ENCODE peak calls at places on chromosomes 2 and 18, in seven cellular contexts. B is NCI-H1105; P is stimulated activated CD4-positive, alpha-beta T cell treated with anti-CD3 and anti-CD28 coated beads, Interleukin-12 subunit alpha, Interleukin-12 subunit beta, amount 100 ng/mL, for 24 hours; W is putamen; K is adrenal gland; U is psoas muscle; H is NCI-H1436. J is an unnamed sample.

GRCh38 chr2:36553690-36554089 is 44.3 kb downstream of the FEZ2 start:
- DNase-seq in B (no peak), K (no peak), H (no peak), W (no peak), U (no peak), P (no peak), J (no peak)

GRCh38 chr2:10845640-10846039 is 33.1 kb upstream of the PDIA6 start:
- DNase-seq in U (no peak), B (no peak), W (no peak), P (no peak), K (no peak), H (no peak), J (no peak)

GRCh38 chr2:96116879-96117533 is 635 bp upstream of the ADRA2B start:
- DNase-seq in P (peak), H (peak), B (no peak), U (peak), W (peak), K (no peak), J (no peak)

GRCh38 chr2:219687266-219687665 is 59.8 kb downstream of the SLC4A3 start:
- DNase-seq in K (no peak), B (no peak), H (no peak), P (no peak), W (no peak), U (no peak), J (peak)

GRCh38 chr2:38037757-38038615 is 38.0 kb downstream of the CYP1B1 start:
- DNase-seq in B (peak), U (peak), P (peak), H (no peak), K (no peak), W (peak), J (peak)

GRCh38 chr2:57552885-57553284 is 493.7 kb upstream of the VRK2 start:
- DNase-seq in U (no peak), P (no peak), W (no peak), K (no peak), H (no peak), B (no peak), J (no peak)

GRCh38 chr2:128681351-128681906 is 362.8 kb upstream of the HS6ST1 start:
- DNase-seq in H (no peak), W (no peak), P (no peak), U (no peak), K (no peak), B (no peak), J (no peak)

GRCh38 chr2:177551989-177552413 is 159.4 kb downstream of the AGPS start:
- DNase-seq in B (peak), P (no peak), W (peak), K (peak), U (peak), H (peak), J (peak)

GRCh38 chr2:232523682-232524597 is 2.0 kb upstream of the CHRND start:
- DNase-seq in P (peak), W (peak), U (peak), K (no peak), H (no peak), B (no peak), J (peak)

GRCh38 chr2:193847991-193848390 is 1653.3 kb upstream of the TMEFF2 start:
- DNase-seq in B (no peak), P (no peak), W (no peak), K (no peak), U (no peak), H (no peak), J (no peak)

GRCh38 chr2:3645745-3646389 is 12.1 kb upstream of the ALLC start:
- DNase-seq in B (no peak), H (no peak), W (no peak), U (no peak), P (no peak), K (no peak), J (no peak)

GRCh38 chr2:176114930-176115625 is 1.5 kb upstream of the HOXD10 start:
- DNase-seq in U (no peak), H (no peak), P (no peak), B (no peak), K (no peak), W (no peak), J (no peak)

GRCh38 chr2:80190166-80190565 is 114.4 kb downstream of the LRRTM1 start:
- DNase-seq in K (no peak), B (no peak), H (no peak), W (no peak), P (no peak), U (no peak), J (no peak)

GRCh38 chr2:60565472-60565871 is 12.0 kb upstream of the BCL11A start:
- DNase-seq in K (no peak), B (no peak), U (no peak), P (no peak), H (no peak), W (no peak), J (peak)

GRCh38 chr2:85723707-85724360 is 29.7 kb downstream of the GNLY start:
- DNase-seq in B (no peak), W (no peak), K (no peak), P (no peak), U (peak), H (no peak), J (no peak)

GRCh38 chr2:47260971-47261370 is 105.9 kb upstream of the STPG4 start:
- DNase-seq in H (no peak), B (no peak), P (no peak), K (no peak), U (no peak), W (no peak), J (no peak)

GRCh38 chr2:230942920-230943896 is 18.2 kb upstream of the GPR55 start:
- DNase-seq in B (no peak), W (no peak), U (no peak), K (no peak), H (no peak), P (peak), J (no peak)

GRCh38 chr18:24274822-24275221 is 122.8 kb downstream of the OSBPL1A start:
- DNase-seq in K (peak), W (no peak), H (no peak), U (no peak), P (no peak), B (no peak), J (no peak)

GRCh38 chr2:233663911-233664310 is 7.8 kb upstream of the UGT1A9 start:
- DNase-seq in P (no peak), K (no peak), H (no peak), W (no peak), B (no peak), U (no peak), J (no peak)

GRCh38 chr2:85221291-85221690 is 88.1 kb downstream of the TCF7L1 start:
- DNase-seq in B (no peak), H (no peak), W (no peak), P (no peak), K (no peak), U (no peak), J (peak)

GRCh38 chr2:236512902-236513433 is 56.7 kb upstream of the ACKR3 start:
- DNase-seq in B (no peak), P (peak), K (peak), U (peak), H (no peak), W (no peak), J (peak)

GRCh38 chr2:232731470-232731869 is 34.3 kb downstream of the GIGYF2 start:
- DNase-seq in K (no peak), B (no peak), W (no peak), P (no peak), H (no peak), U (no peak), J (peak)

GRCh38 chr2:30480703-30481322 is 33.8 kb downstream of the LCLAT1 start:
- DNase-seq in B (no peak), W (no peak), U (no peak), P (no peak), H (no peak), K (no peak), J (no peak)

GRCh38 chr2:218746960-218747359 is 35.0 kb upstream of the CYP27A1 start:
- DNase-seq in K (no peak), U (no peak), B (no peak), P (no peak), H (no peak), W (no peak), J (no peak)

GRCh38 chr18:59210311-59210710 is 9.6 kb upstream of the GRP start:
- DNase-seq in K (no peak), B (no peak), H (no peak), P (no peak), U (no peak), W (no peak), J (no peak)

GRCh38 chr2:16613475-16613874 is 52.2 kb downstream of the CYRIA start:
- DNase-seq in U (no peak), K (no peak), B (peak), H (no peak), P (no peak), W (no peak), J (peak)

GRCh38 chr18:37297106-37297505 is 268.5 kb downstream of the CELF4 start:
- DNase-seq in W (no peak), P (no peak), K (no peak), U (no peak), H (no peak), B (no peak), J (no peak)

GRCh38 chr18:49016648-49017539 is 66.1 kb upstream of the SMAD7 start:
- DNase-seq in H (no peak), W (no peak), P (no peak), U (peak), B (no peak), K (peak), J (peak)

GRCh38 chr2:68124321-68124720 is 33.4 kb upstream of the PNO1 start:
- DNase-seq in B (no peak), K (no peak), U (no peak), H (no peak), P (no peak), W (no peak), J (peak)

GRCh38 chr2:232480201-232481190 is 7.1 kb downstream of the ECEL1 start:
- DNase-seq in P (no peak), B (no peak), H (no peak), K (peak), U (peak), W (no peak), J (no peak)

GRCh38 chr2:10415048-10415447 is 33.1 kb downstream of the ODC1 start:
- DNase-seq in W (no peak), K (no peak), P (no peak), H (no peak), U (no peak), B (no peak), J (no peak)

GRCh38 chr2:218851286-218851685 is 8.3 kb upstream of the WNT6 start:
- DNase-seq in H (no peak), U (no peak), W (no peak), P (no peak), K (no peak), B (no peak), J (no peak)

GRCh38 chr18:57446322-57446721 is 11.1 kb downstream of the ONECUT2 start:
- DNase-seq in U (no peak), P (no peak), H (peak), W (no peak), K (no peak), B (peak), J (no peak)

GRCh38 chr18:54229660-54230059 is 5.2 kb upstream of the MBD2 start:
- DNase-seq in U (no peak), P (no peak), K (no peak), B (no peak), H (no peak), W (no peak), J (no peak)

GRCh38 chr18:37465922-37466321 is 99.7 kb downstream of the CELF4 start:
- DNase-seq in B (no peak), P (no peak), K (no peak), W (no peak), H (no peak), U (no peak), J (no peak)